ENCODE peak calls at places on chromosome 10, in seven cellular contexts. N is stimulated activated effector memory CD8-positive, alpha-beta T cell treated with anti-CD3 and anti-CD28 coated beads, Interleukin-12 subunit alpha, Interleukin-12 subunit beta, amount 100 ng/mL, for 72 hours; Z is SK-MEL-5; V is GM10248; X is T-helper 9 cell; P is PC-3; A is hepatocyte. O is an unnamed sample.

GRCh38 chr10:11713963-11714362 is 28.2 kb upstream of the ECHDC3 start:
- DNase-seq in Z (no peak), P (no peak), A (no peak), N (no peak), V (no peak), X (no peak), O (no peak)

GRCh38 chr10:15169555-15170407 is 1.3 kb upstream of the NMT2 start:
- DNase-seq in Z (no peak), A (no peak), V (no peak), N (peak; percentile 68), P (no peak), X (peak; percentile 45), O (no peak)

GRCh38 chr10:77279207-77279606 is 358.4 kb downstream of the KCNMA1 start:
- DNase-seq in X (no peak), N (no peak), Z (no peak), V (no peak), A (no peak), P (no peak), O (no peak)

GRCh38 chr10:67839957-67840356 is 2.0 kb upstream of the DNAJC12 start:
- DNase-seq in N (no peak), Z (no peak), P (peak; percentile 93), V (no peak), A (no peak), X (no peak), O (peak; percentile 47)

GRCh38 chr10:71362141-71362540 is 34.6 kb upstream of the CDH23 start:
- DNase-seq in Z (no peak), X (no peak), A (no peak), N (no peak), P (no peak), V (no peak), O (no peak)

GRCh38 chr10:105973252-105973877 is 1191.1 kb downstream of the SORCS1 start:
- DNase-seq in X (no peak), P (no peak), V (no peak), N (no peak), A (no peak), Z (no peak), O (no peak)

GRCh38 chr10:125006188-125006680 is 64.3 kb downstream of the ZRANB1 start:
- DNase-seq in N (no peak), P (no peak), A (no peak), V (no peak), Z (no peak), X (no peak), O (no peak)

GRCh38 chr10:78745445-78745844 is 323.3 kb upstream of the ZMIZ1 start:
- DNase-seq in P (no peak), V (no peak), Z (no peak), X (no peak), N (no peak), A (peak; percentile 71), O (no peak)

GRCh38 chr10:71548494-71548846 is 151.8 kb downstream of the CDH23 start:
- DNase-seq in A (peak; percentile 46), V (peak; percentile 57), X (no peak), Z (no peak), N (no peak), P (peak; percentile 34), O (peak; percentile 56)

GRCh38 chr10:65861249-65861648 is 1064.6 kb upstream of the LRRTM3 start:
- DNase-seq in A (peak; percentile 9), N (no peak), V (no peak), P (peak; percentile 92), Z (no peak), X (no peak), O (peak; percentile 58)